ENCODE peak calls at places on chromosome 13, in nine cellular contexts. M, Z, Q, B, O, T, Y, A and C are unnamed samples.

GRCh38 chr13:34469212-34469983 is 472.7 kb upstream of the NBEA start:
- DNase-seq in Q (no peak), O (peak), Z (peak), A (no peak), B (no peak), M (no peak), Y (no peak), T (no peak), C (peak)

GRCh38 chr13:21458816-21459701 is at the start of gene ZDHHC20:
- DNase-seq in A (no peak), Q (peak), O (peak), B (peak), T (peak), M (peak), Y (peak), Z (peak), C (peak)

GRCh38 chr13:33497146-33497845 is 211.7 kb upstream of the STARD13 start:
- DNase-seq in O (no peak), Q (no peak), B (no peak), T (no peak), Y (no peak), Z (no peak), M (no peak), A (no peak), C (no peak)

GRCh38 chr13:86681223-86681622 is 882.0 kb upstream of the SLITRK6 start:
- DNase-seq in T (no peak), A (no peak), O (no peak), B (no peak), Z (no peak), M (no peak), Q (no peak), Y (no peak), C (no peak)

GRCh38 chr13:39350461-39350881 is 252.5 kb downstream of the LHFPL6 start:
- DNase-seq in A (no peak), Z (peak), Q (no peak), T (no peak), O (no peak), B (peak), M (no peak), Y (no peak), C (no peak)

GRCh38 chr13:104984296-104984818 is 1551.1 kb downstream of the EFNB2 start:
- DNase-seq in O (peak), M (peak), A (no peak), T (no peak), Y (no peak), Q (peak), B (peak), Z (no peak), C (no peak)

GRCh38 chr13:112220296-112220875 is 153.4 kb downstream of the SOX1 start:
- DNase-seq in Z (no peak), B (no peak), Q (no peak), A (no peak), M (no peak), O (no peak), Y (no peak), T (no peak), C (no peak)

GRCh38 chr13:110685305-110685704 is 20.6 kb downstream of the CARS2 start:
- DNase-seq in Y (no peak), T (no peak), O (peak), M (no peak), Q (no peak), A (peak), Z (no peak), B (no peak), C (no peak)

GRCh38 chr13:50236898-50237318 is 221.7 kb downstream of the KCNRG start:
- DNase-seq in A (no peak), T (no peak), O (no peak), Y (no peak), Q (no peak), M (peak), Z (no peak), B (no peak), C (no peak)

GRCh38 chr13:32586022-32586900 is at the start of gene PDS5B:
- DNase-seq in Z (peak), A (peak), Y (peak), M (peak), B (peak), Q (peak), T (peak), O (peak), C (peak)

GRCh38 chr13:109764474-109765292 is 21.7 kb downstream of the IRS2 start:
- DNase-seq in Q (peak), A (no peak), O (no peak), Y (no peak), B (no peak), T (peak), M (peak), Z (no peak), C (no peak)

GRCh38 chr13:113077566-113077952 is 28.0 kb upstream of the F7 start:
- DNase-seq in M (no peak), O (no peak), A (no peak), Z (no peak), Q (no peak), T (no peak), B (peak), Y (no peak), C (no peak)

GRCh38 chr13:94764576-94765321 is 52.4 kb upstream of the SOX21 start:
- DNase-seq in A (no peak), M (no peak), O (no peak), B (no peak), Q (no peak), Y (no peak), T (no peak), Z (no peak), C (no peak)

GRCh38 chr13:35530147-35530546 is 53.7 kb upstream of the MAB21L1 start:
- DNase-seq in T (no peak), Y (no peak), A (no peak), O (no peak), Z (peak), M (no peak), B (no peak), Q (no peak), C (no peak)

GRCh38 chr13:31172535-31172934 is 10.8 kb upstream of the HSPH1 start:
- DNase-seq in Z (no peak), O (no peak), B (no peak), Y (no peak), T (no peak), A (peak), M (no peak), Q (no peak), C (no peak)

GRCh38 chr13:93624371-93624777 is 397.8 kb downstream of the GPC6 start:
- DNase-seq in Q (no peak), B (no peak), Z (no peak), M (no peak), A (no peak), T (no peak), O (no peak), Y (no peak), C (no peak)